ENCODE peak calls at places on chromosomes 11 and 22, in four cellular contexts. O is ovary, Q is cardiac muscle cell, R is esophagus squamous epithelium. Y is an unnamed sample.

GRCh38 chr11:86514453-86514852 is 139.8 kb downstream of the CCDC81 start:
- DNase-seq in O (no peak), Q (no peak), R (no peak), Y (no peak)

GRCh38 chr11:74013141-74013540 is 4.3 kb upstream of the UCP3 start:
- DNase-seq in O (no peak), Q (no peak), R (no peak), Y (no peak)

GRCh38 chr11:2210366-2211112 is 38.9 kb upstream of the TH start:
- DNase-seq in O (no peak), Q (no peak), R (no peak), Y (no peak)

GRCh38 chr22:29431986-29432385 is 6.4 kb upstream of the RFPL1 start:
- DNase-seq in O (no peak), Q (peak), R (no peak), Y (peak)

GRCh38 chr11:32173435-32173834 is 82.6 kb downstream of the RCN1 start:
- DNase-seq in O (peak), Q (peak), R (no peak), Y (peak)

GRCh38 chr11:28799316-28799715 is 691.1 kb downstream of the METTL15 start:
- DNase-seq in O (no peak), Q (no peak), R (no peak), Y (no peak)

GRCh38 chr11:84247931-84248330 is 961.8 kb upstream of the CCDC90B start:
- DNase-seq in O (no peak), Q (no peak), R (no peak), Y (no peak)

GRCh38 chr22:44329179-44329796 is 16.5 kb upstream of the SHISAL1 start:
- DNase-seq in O (no peak), Q (no peak), R (no peak), Y (no peak)

GRCh38 chr11:83087035-83087434 is 15.3 kb upstream of the RAB30 start:
- DNase-seq in O (no peak), Q (no peak), R (no peak), Y (peak)

GRCh38 chr11:60699282-60699681 is at the start of gene MS4A8:
- DNase-seq in O (no peak), Q (no peak), R (no peak), Y (no peak)

GRCh38 chr22:43152355-43153071 is 1.2 kb downstream of the TSPO start:
- DNase-seq in O (peak), Q (no peak), R (peak), Y (peak)

GRCh38 chr22:19776433-19777031 is 16.0 kb downstream of the TBX1 start:
- DNase-seq in O (peak), Q (no peak), R (no peak), Y (no peak)

GRCh38 chr22:31104869-31105268 is 2.5 kb downstream of the SELENOM start:
- DNase-seq in O (peak), Q (no peak), R (no peak), Y (peak)

GRCh38 chr22:25623310-25623734 is 58.8 kb downstream of the GRK3 start:
- DNase-seq in O (no peak), Q (no peak), R (no peak), Y (no peak)

DNA sequence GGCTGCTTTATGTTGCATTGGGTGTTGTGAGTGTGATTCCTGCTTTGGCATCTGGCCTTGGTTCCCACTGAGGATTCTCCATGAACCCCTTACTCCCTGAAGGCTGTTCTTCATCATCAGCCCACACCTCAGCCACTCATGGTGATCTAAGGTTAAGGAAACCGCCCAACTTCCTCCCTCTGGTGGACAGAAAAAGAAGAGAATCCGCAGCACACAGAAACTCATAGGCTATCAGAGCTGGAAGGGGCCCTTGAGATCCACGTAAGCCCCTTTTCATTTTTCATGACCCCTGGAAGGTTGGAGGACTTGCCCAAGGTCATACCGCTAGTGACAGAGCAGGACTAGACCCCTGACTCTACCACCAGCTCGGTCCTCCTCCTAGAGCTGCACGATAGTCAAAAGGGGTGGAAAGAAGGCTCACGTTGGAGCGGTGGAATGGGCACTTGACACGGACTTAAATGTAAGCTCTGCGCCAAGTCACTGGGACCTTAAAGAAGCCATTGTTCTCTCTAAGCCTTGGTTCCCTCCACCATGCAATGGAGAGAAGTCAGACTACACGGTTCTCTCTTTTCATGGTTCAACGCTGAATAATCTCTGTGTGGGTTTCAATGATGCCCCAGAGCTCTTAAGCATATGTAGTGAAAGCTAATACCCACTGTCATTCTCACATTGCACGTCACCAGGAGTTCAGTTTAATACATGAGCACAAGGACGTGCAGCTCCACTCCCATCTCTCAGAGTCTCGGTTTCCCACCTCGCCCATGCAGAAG is 83.6 kb upstream of the CRTAM start:
- DNase-seq in O (no peak), Q (peak), R (no peak), Y (no peak)
- TF ChIP-seq CTCF in O (no peak), Q (peak), R (peak), Y (peak)

GRCh38 chr11:114265084-114265878 is 30.9 kb upstream of the NNMT start:
- DNase-seq in O (no peak), Q (no peak), R (no peak), Y (no peak)

GRCh38 chr11:114263510-114264170 is 32.6 kb upstream of the NNMT start:
- DNase-seq in O (no peak), Q (no peak), R (no peak), Y (no peak)

GRCh38 chr11:114264381-114264780 is 31.8 kb upstream of the NNMT start:
- DNase-seq in O (no peak), Q (no peak), R (no peak), Y (no peak)

GRCh38 chr11:114261791-114262190 is 34.4 kb upstream of the NNMT start:
- DNase-seq in O (no peak), Q (no peak), R (no peak), Y (no peak)

GRCh38 chr11:114262681-114263509 is 33.3 kb upstream of the NNMT start:
- DNase-seq in O (no peak), Q (peak), R (no peak), Y (peak)
- TF ChIP-seq CTCF in O (peak), Q (peak), R (no peak), Y (peak)

GRCh38 chr22:47238886-47239860 is 476.7 kb downstream of the TBC1D22A start:
- DNase-seq in O (no peak), Q (no peak), R (no peak), Y (no peak)
- TF ChIP-seq CTCF in O (no peak), Q (no peak), R (no peak), Y (no peak)

GRCh38 chr11:43810929-43811596 is 69.6 kb upstream of the ALKBH3 start:
- DNase-seq in O (no peak), Q (peak), R (no peak), Y (no peak)
- TF ChIP-seq CTCF in O (no peak), Q (peak), R (no peak), Y (peak)

DNA sequence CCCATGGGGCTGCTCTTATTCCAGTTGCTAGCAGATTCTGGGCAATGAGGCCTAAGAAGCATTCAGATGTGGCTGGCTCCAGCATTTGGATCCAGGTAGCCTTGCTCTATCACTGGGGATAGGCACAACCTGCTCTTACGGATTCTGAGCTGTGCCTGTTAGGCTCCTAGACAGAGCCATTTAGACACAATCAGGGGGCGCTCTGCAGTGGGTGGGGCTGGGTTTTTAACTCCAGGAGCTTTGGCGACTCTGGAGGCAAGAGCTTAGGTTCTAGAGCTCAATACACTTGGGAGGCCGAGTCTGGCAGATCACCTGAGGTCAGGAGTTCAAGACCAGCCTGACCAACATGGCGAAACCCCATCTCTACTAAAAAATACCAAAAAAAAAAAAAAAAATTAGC is 32.0 kb downstream of the KCNC1 start:
- DNase-seq in O (no peak), Q (no peak), R (no peak), Y (no peak)
- TF ChIP-seq CTCF in O (no peak), Q (no peak), R (no peak), Y (no peak)

DNA sequence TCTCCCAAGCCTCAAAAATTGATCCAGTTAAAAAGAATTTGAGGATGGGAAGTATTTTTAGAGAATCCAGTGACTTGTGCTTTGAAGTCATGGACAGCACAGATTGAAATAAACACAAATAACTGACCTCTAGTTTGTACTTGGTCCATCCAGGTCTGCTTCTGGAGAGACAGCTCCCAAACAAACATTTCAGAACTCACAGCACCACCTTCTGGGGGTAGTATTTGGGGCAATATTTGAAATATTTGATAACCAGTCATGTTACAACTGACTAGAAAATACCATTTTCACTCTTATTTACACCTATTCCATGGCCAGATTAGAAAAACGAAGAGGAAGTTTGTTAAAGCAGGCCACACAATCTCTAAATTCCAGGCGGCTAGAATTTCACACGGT is 56.2 kb downstream of the CTSC start:
- DNase-seq in O (no peak), Q (no peak), R (no peak), Y (no peak)
- TF ChIP-seq CTCF in O (no peak), Q (peak), R (no peak), Y (peak)

DNA sequence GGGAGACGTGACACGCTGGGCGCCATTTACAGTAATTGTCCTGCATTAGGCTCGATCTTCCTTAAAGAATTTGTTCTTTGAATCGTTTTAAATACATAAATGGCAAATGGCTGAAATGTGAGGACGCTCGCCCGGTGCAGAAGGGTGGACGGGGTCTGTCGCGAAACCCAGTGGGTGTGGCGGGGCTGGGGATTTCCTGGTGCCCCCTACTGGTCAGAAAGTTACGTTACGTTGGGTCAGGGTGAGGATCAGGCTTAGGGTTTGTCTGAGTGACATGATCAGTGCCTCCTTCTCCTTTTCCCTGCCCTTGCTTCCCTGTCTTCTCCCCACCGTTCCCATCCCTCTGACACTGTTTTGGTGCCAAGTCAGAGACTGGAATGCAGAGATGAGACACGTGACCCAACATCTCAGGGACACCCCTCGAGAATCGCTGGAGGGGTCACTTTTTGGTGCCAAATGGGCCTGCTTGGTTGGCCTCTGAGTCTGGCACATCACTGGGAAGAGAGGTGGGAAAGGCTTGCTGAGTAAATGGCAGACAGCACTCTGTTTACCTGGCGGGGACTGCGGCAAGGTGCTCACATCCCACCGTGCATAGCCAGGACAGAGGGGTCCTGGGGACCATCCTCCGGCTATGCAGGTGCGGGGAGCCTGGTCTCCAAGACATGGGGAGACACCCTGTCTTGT is 1107.6 kb downstream of the BRD1 start:
- DNase-seq in O (no peak), Q (peak), R (no peak), Y (no peak)
- TF ChIP-seq CTCF in O (no peak), Q (no peak), R (no peak), Y (no peak)

GRCh38 chr11:65859134-65859811 is 960 bp upstream of the MUS81 start:
- DNase-seq in O (peak), Q (peak), R (peak), Y (peak)
- TF ChIP-seq CTCF in O (peak), Q (peak), R (no peak), Y (peak)

GRCh38 chr11:69444381-69445130 is 36.9 kb upstream of the LINC01488 start:
- DNase-seq in O (no peak), Q (peak), R (no peak), Y (peak)
- TF ChIP-seq CTCF in O (no peak), Q (peak), R (no peak), Y (peak)

GRCh38 chr22:38097557-38098409 is 12.7 kb downstream of the BAIAP2L2 start:
- DNase-seq in O (no peak), Q (peak), R (no peak), Y (no peak)
- TF ChIP-seq CTCF in O (no peak), Q (peak), R (no peak), Y (peak)

Y was measured in hepatocyte.